ENCODE peak calls at places on chromosomes 16 and 17, in four cellular contexts. One of them, this sample, is unnamed.

GRCh38 chr17:68184141-68184571 is 63.7 kb upstream of the AMZ2 start:
- DNase-seq in stomach: no peak
- DNase-seq in NCI-H1092 treated with DMSO at 0.1 percent for 48 hours: no peak
- DNase-seq in mucosa of gallbladder: no peak
- DNase-seq in this sample: no peak

GRCh38 chr17:16352303-16352837 is 899 bp downstream of the CENPV start:
- DNase-seq in NCI-H1092 treated with DMSO at 0.1 percent for 48 hours: peak; percentile 84
- DNase-seq in mucosa of gallbladder: peak; percentile 49
- DNase-seq in stomach: peak; percentile 48
- DNase-seq in this sample: peak; percentile 14

GRCh38 chr17:50184611-50185398 is 16.6 kb downstream of the COL1A1 start:
- DNase-seq in NCI-H1092 treated with DMSO at 0.1 percent for 48 hours: no peak
- DNase-seq in stomach: no peak
- DNase-seq in mucosa of gallbladder: no peak
- DNase-seq in this sample: no peak

GRCh38 chr17:9468532-9468931 is 107.1 kb downstream of the STX8 start:
- DNase-seq in NCI-H1092 treated with DMSO at 0.1 percent for 48 hours: no peak
- DNase-seq in stomach: no peak
- DNase-seq in mucosa of gallbladder: no peak
- DNase-seq in this sample: no peak

GRCh38 chr17:67625971-67626370 is 91.8 kb upstream of the NOL11 start:
- DNase-seq in mucosa of gallbladder: no peak
- DNase-seq in NCI-H1092 treated with DMSO at 0.1 percent for 48 hours: no peak
- DNase-seq in stomach: no peak
- DNase-seq in this sample: no peak

GRCh38 chr16:27472091-27473020 is 70.4 kb downstream of the IL21R start:
- DNase-seq in mucosa of gallbladder: no peak
- DNase-seq in NCI-H1092 treated with DMSO at 0.1 percent for 48 hours: no peak
- DNase-seq in stomach: no peak
- DNase-seq in this sample: no peak

GRCh38 chr16:51193879-51194278 is 42.8 kb upstream of the SALL1 start:
- DNase-seq in NCI-H1092 treated with DMSO at 0.1 percent for 48 hours: no peak
- DNase-seq in stomach: no peak
- DNase-seq in mucosa of gallbladder: no peak
- DNase-seq in this sample: no peak

GRCh38 chr17:62735027-62735651 is 73.0 kb downstream of the MARCHF10 start:
- DNase-seq in mucosa of gallbladder: no peak
- DNase-seq in NCI-H1092 treated with DMSO at 0.1 percent for 48 hours: no peak
- DNase-seq in stomach: no peak
- DNase-seq in this sample: no peak